ENCODE peak calls at places on chromosomes 6 and 20, in nine cellular contexts. G, F, T, I, W, M, U, H and Z are unnamed samples.

GRCh38 chr6:105624055-105624454 is 221.2 kb upstream of the PREP start:
- DNase-seq in G (no peak), F (no peak), T (no peak), I (no peak), W (no peak), M (no peak), U (no peak), H (no peak), Z (no peak)

GRCh38 chr20:50724851-50725721 is 6.3 kb upstream of the PARD6B start:
- DNase-seq in G (peak), F (peak), T (peak), I (peak), W (peak), M (peak), U (peak), H (no peak), Z (peak)

GRCh38 chr6:166119116-166119911 is 48.3 kb downstream of the TBXT start:
- DNase-seq in G (no peak), F (no peak), T (no peak), I (no peak), W (no peak), M (no peak), U (no peak), H (no peak), Z (no peak)

GRCh38 chr6:21281366-21281765 is 312.2 kb upstream of the SOX4 start:
- DNase-seq in G (no peak), F (no peak), T (no peak), I (no peak), W (no peak), M (no peak), U (peak), H (no peak), Z (no peak)

GRCh38 chr20:688809-689208 is 13.2 kb upstream of the SCRT2 start:
- DNase-seq in G (peak), F (no peak), T (no peak), I (no peak), W (no peak), M (no peak), U (peak), H (peak), Z (no peak)

GRCh38 chr20:50243610-50244351 is 53.2 kb downstream of the CEBPB start:
- DNase-seq in G (no peak), F (no peak), T (no peak), I (no peak), W (no peak), M (no peak), U (no peak), H (no peak), Z (no peak)

GRCh38 chr20:22312744-22313346 is 271.5 kb downstream of the FOXA2 start:
- DNase-seq in G (peak), F (no peak), T (peak), I (no peak), W (no peak), M (peak), U (peak), H (peak), Z (peak)

GRCh38 chr6:152583888-152584287 is 53.3 kb downstream of the SYNE1 start:
- DNase-seq in G (no peak), F (no peak), T (no peak), I (no peak), W (no peak), M (no peak), U (no peak), H (no peak), Z (no peak)

GRCh38 chr6:12051861-12052368 is 39.8 kb downstream of the HIVEP1 start:
- DNase-seq in G (no peak), F (peak), T (no peak), I (no peak), W (no peak), M (no peak), U (no peak), H (no peak), Z (no peak)

GRCh38 chr20:50681359-50682064 is 9.8 kb downstream of the RIPOR3 start:
- DNase-seq in G (no peak), F (no peak), T (no peak), I (no peak), W (no peak), M (no peak), U (no peak), H (no peak), Z (no peak)

GRCh38 chr6:96116674-96117073 is 100.9 kb downstream of the FUT9 start:
- DNase-seq in G (no peak), F (no peak), T (no peak), I (no peak), W (no peak), M (no peak), U (no peak), H (no peak), Z (no peak)

GRCh38 chr20:20070871-20071726 is 18.8 kb downstream of the CFAP61 start:
- DNase-seq in G (peak), F (no peak), T (no peak), I (no peak), W (no peak), M (no peak), U (no peak), H (peak), Z (no peak)

GRCh38 chr20:62190639-62191411 is 8.0 kb downstream of the MTG2 start:
- DNase-seq in G (no peak), F (no peak), T (no peak), I (no peak), W (peak), M (no peak), U (no peak), H (no peak), Z (no peak)

GRCh38 chr6:152273002-152273401 is 364.2 kb downstream of the SYNE1 start:
- DNase-seq in G (no peak), F (no peak), T (peak), I (no peak), W (peak), M (no peak), U (peak), H (no peak), Z (no peak)

GRCh38 chr20:62405108-62405980 is 1.7 kb downstream of the CABLES2 start:
- DNase-seq in G (peak), F (no peak), T (peak), I (no peak), W (peak), M (no peak), U (peak), H (no peak), Z (no peak)

GRCh38 chr6:132298344-132298949 is 102.8 kb downstream of the MOXD1 start:
- DNase-seq in G (peak), F (peak), T (peak), I (no peak), W (no peak), M (peak), U (peak), H (peak), Z (no peak)

GRCh38 chr6:167670938-167671338 is 155.8 kb upstream of the AFDN start:
- DNase-seq in G (peak), F (no peak), T (no peak), I (no peak), W (no peak), M (no peak), U (no peak), H (no peak), Z (no peak)

GRCh38 chr6:111724505-111724904 is 118.8 kb upstream of the TRAF3IP2 start:
- DNase-seq in G (no peak), F (no peak), T (no peak), I (no peak), W (no peak), M (no peak), U (no peak), H (peak), Z (no peak)

GRCh38 chr20:19628570-19629134 is 129.4 kb upstream of the RIN2 start:
- DNase-seq in G (peak), F (peak), T (peak), I (no peak), W (no peak), M (no peak), U (peak), H (peak), Z (peak)

GRCh38 chr6:35213824-35214756 is at the start of gene SCUBE3:
- DNase-seq in G (no peak), F (peak), T (peak), I (no peak), W (no peak), M (no peak), U (peak), H (peak), Z (no peak)

GRCh38 chr20:21539512-21539911 is 25.6 kb upstream of the NKX2-2 start:
- DNase-seq in G (no peak), F (no peak), T (no peak), I (no peak), W (no peak), M (no peak), U (no peak), H (no peak), Z (no peak)

GRCh38 chr6:134706153-134706552 is 243.7 kb downstream of the ALDH8A1 start:
- DNase-seq in G (no peak), F (no peak), T (no peak), I (no peak), W (no peak), M (peak), U (no peak), H (no peak), Z (no peak)

GRCh38 chr6:3612341-3613041 is 139.0 kb downstream of the PXDC1 start:
- DNase-seq in G (peak), F (no peak), T (peak), I (no peak), W (no peak), M (no peak), U (peak), H (peak), Z (no peak)

GRCh38 chr20:61246269-61246668 is 5.8 kb upstream of the CDH4 start:
- DNase-seq in G (no peak), F (no peak), T (no peak), I (no peak), W (no peak), M (no peak), U (no peak), H (no peak), Z (no peak)

GRCh38 chr6:163513570-163514166 is 99.2 kb downstream of the QKI start:
- DNase-seq in G (no peak), F (no peak), T (no peak), I (no peak), W (no peak), M (no peak), U (no peak), H (no peak), Z (no peak)

GRCh38 chr20:1827974-1828785 is 67.0 kb upstream of the SIRPA start:
- DNase-seq in G (peak), F (peak), T (peak), I (peak), W (peak), M (peak), U (no peak), H (peak), Z (peak)

GRCh38 chr6:169853196-169854082 is 102.0 kb downstream of the ERMARD start:
- DNase-seq in G (no peak), F (no peak), T (no peak), I (no peak), W (no peak), M (no peak), U (no peak), H (no peak), Z (no peak)

GRCh38 chr6:111888928-111889696 is 15.9 kb upstream of the FYN start:
- DNase-seq in G (no peak), F (no peak), T (peak), I (peak), W (peak), M (no peak), U (peak), H (peak), Z (peak)

GRCh38 chr20:54291339-54292060 is 83.6 kb downstream of the PFDN4 start:
- DNase-seq in G (no peak), F (no peak), T (no peak), I (no peak), W (no peak), M (no peak), U (no peak), H (peak), Z (no peak)

GRCh38 chr6:9921366-9921765 is 493.5 kb downstream of the TFAP2A start:
- DNase-seq in G (no peak), F (no peak), T (no peak), I (no peak), W (no peak), M (no peak), U (peak), H (no peak), Z (no peak)

GRCh38 chr6:9745966-9746365 is 668.9 kb downstream of the TFAP2A start:
- DNase-seq in G (no peak), F (no peak), T (no peak), I (no peak), W (no peak), M (no peak), U (peak), H (no peak), Z (no peak)